ENCODE peak calls at places on chromosomes 4 and X, in ten cellular contexts. L is psoas muscle; C is spleen; U is A549; M is transverse colon; O is GM23248; E is heart left ventricle; S is mammary epithelial cell; Z is aorta; Y is CD4-positive, alpha-beta T cell. F is an unnamed sample.

GRCh38 chrX:3161686-3162085 is 120.4 kb downstream of the ARSF start:
- DNase-seq in L (no peak), C (no peak), U (no peak), M (no peak), O (peak), E (no peak), S (no peak), Z (no peak), Y (no peak), F (no peak)

GRCh38 chrX:20267924-20268701 is 1.4 kb upstream of the RPS6KA3 start:
- DNase-seq in L (peak), C (peak), U (no peak), M (peak), O (no peak), E (peak), S (no peak), Z (peak), Y (peak), F (peak)

GRCh38 chr4:39658756-39659155 is 20.1 kb upstream of the SMIM14 start:
- DNase-seq in L (no peak), C (no peak), U (no peak), M (no peak), O (peak), E (no peak), S (no peak), Z (no peak), Y (no peak), F (no peak)

GRCh38 chr4:84433603-84434232 is 65.4 kb downstream of the NKX6-1 start:
- DNase-seq in L (no peak), C (no peak), U (no peak), M (no peak), O (no peak), E (no peak), S (no peak), Z (no peak), Y (no peak), F (no peak)

GRCh38 chrX:45164021-45164621 is 36.6 kb downstream of the DIPK2B start:
- DNase-seq in L (no peak), C (no peak), U (no peak), M (no peak), O (no peak), E (peak), S (no peak), Z (no peak), Y (no peak), F (no peak)

GRCh38 chr4:151771664-151772063 is 10.9 kb upstream of the GATB start:
- DNase-seq in L (no peak), C (no peak), U (no peak), M (no peak), O (peak), E (no peak), S (no peak), Z (no peak), Y (no peak), F (no peak)

GRCh38 chrX:84717344-84717743 is 215.1 kb upstream of the HDX start:
- DNase-seq in L (no peak), C (no peak), U (no peak), M (no peak), O (no peak), E (no peak), S (no peak), Z (no peak), Y (no peak), F (no peak)

GRCh38 chrX:135977611-135978010 is 3.8 kb upstream of the MMGT1 start:
- DNase-seq in L (no peak), C (no peak), U (peak), M (no peak), O (peak), E (no peak), S (peak), Z (no peak), Y (no peak), F (no peak)

GRCh38 chrX:41110801-41111625 is 25.8 kb downstream of the USP9X start:
- DNase-seq in L (no peak), C (no peak), U (no peak), M (no peak), O (no peak), E (no peak), S (no peak), Z (no peak), Y (no peak), F (no peak)

GRCh38 chr4:2172627-2173231 is 69.2 kb downstream of the HAUS3 start:
- DNase-seq in L (no peak), C (no peak), U (no peak), M (no peak), O (no peak), E (no peak), S (no peak), Z (no peak), Y (peak), F (no peak)

GRCh38 chr4:93731448-93731847 is 97.1 kb upstream of the ATOH1 start:
- DNase-seq in L (no peak), C (no peak), U (no peak), M (no peak), O (peak), E (no peak), S (no peak), Z (no peak), Y (no peak), F (no peak)

GRCh38 chrX:9775930-9776329 is 10.3 kb upstream of the GPR143 start:
- DNase-seq in L (no peak), C (no peak), U (no peak), M (no peak), O (no peak), E (no peak), S (no peak), Z (no peak), Y (no peak), F (no peak)

GRCh38 chrX:17922303-17922702 is 61.2 kb upstream of the RAI2 start:
- DNase-seq in L (no peak), C (no peak), U (no peak), M (peak), O (no peak), E (no peak), S (no peak), Z (no peak), Y (no peak), F (no peak)

GRCh38 chr4:128288689-128289106 is 1.1 kb upstream of the PGRMC2 start:
- DNase-seq in L (no peak), C (no peak), U (no peak), M (peak), O (no peak), E (no peak), S (peak), Z (no peak), Y (peak), F (no peak)

GRCh38 chr4:337932-338758 is 531 bp downstream of the ZNF141 start:
- DNase-seq in L (peak), C (peak), U (peak), M (no peak), O (peak), E (peak), S (peak), Z (no peak), Y (peak), F (peak)

GRCh38 chrX:106014119-106014775 is 24.3 kb downstream of the SERPINA7 start:
- DNase-seq in L (no peak), C (peak), U (no peak), M (no peak), O (no peak), E (no peak), S (no peak), Z (no peak), Y (no peak), F (no peak)

GRCh38 chr4:86972997-86973396 is 38.2 kb downstream of the AFF1 start:
- DNase-seq in L (peak), C (no peak), U (no peak), M (peak), O (no peak), E (no peak), S (peak), Z (no peak), Y (no peak), F (no peak)

GRCh38 chr4:154088741-154089140 is 299.9 kb upstream of the SFRP2 start:
- DNase-seq in L (no peak), C (no peak), U (no peak), M (no peak), O (no peak), E (no peak), S (peak), Z (no peak), Y (no peak), F (no peak)

GRCh38 chrX:65596270-65596669 is 61.7 kb upstream of the LAS1L start:
- DNase-seq in L (no peak), C (no peak), U (no peak), M (peak), O (peak), E (no peak), S (peak), Z (no peak), Y (peak), F (no peak)

GRCh38 chr4:95421869-95422268 is 126.9 kb downstream of the UNC5C start:
- DNase-seq in L (no peak), C (no peak), U (no peak), M (no peak), O (no peak), E (no peak), S (no peak), Z (no peak), Y (no peak), F (no peak)

GRCh38 chrX:11241720-11242119 is 51.5 kb upstream of the AMELX start:
- DNase-seq in L (no peak), C (no peak), U (no peak), M (no peak), O (no peak), E (no peak), S (no peak), Z (no peak), Y (no peak), F (no peak)

GRCh38 chr4:179027569-179027968 is 1585.3 kb upstream of the AGA start:
- DNase-seq in L (no peak), C (no peak), U (no peak), M (no peak), O (no peak), E (no peak), S (no peak), Z (no peak), Y (no peak), F (no peak)

GRCh38 chr4:8044699-8045098 is 105.0 kb upstream of the AFAP1 start:
- DNase-seq in L (no peak), C (no peak), U (no peak), M (peak), O (no peak), E (no peak), S (no peak), Z (no peak), Y (no peak), F (no peak)

GRCh38 chrX:48595929-48596328 is 1.4 kb upstream of the WDR13 start:
- DNase-seq in L (no peak), C (no peak), U (no peak), M (no peak), O (no peak), E (no peak), S (no peak), Z (no peak), Y (no peak), F (no peak)

GRCh38 chrX:48589482-48590162 is 7.7 kb upstream of the WDR13 start:
- DNase-seq in L (no peak), C (no peak), U (no peak), M (no peak), O (no peak), E (peak), S (no peak), Z (no peak), Y (no peak), F (no peak)

GRCh38 chrX:48592971-48593370 is 4.3 kb upstream of the WDR13 start:
- DNase-seq in L (no peak), C (no peak), U (no peak), M (no peak), O (no peak), E (no peak), S (no peak), Z (no peak), Y (no peak), F (no peak)

GRCh38 chrX:48584698-48585097 is 10.4 kb downstream of the RBM3 start:
- DNase-seq in L (no peak), C (no peak), U (no peak), M (no peak), O (no peak), E (no peak), S (no peak), Z (no peak), Y (no peak), F (no peak)

GRCh38 chrX:48590203-48591103 is 6.8 kb upstream of the WDR13 start:
- DNase-seq in L (no peak), C (no peak), U (no peak), M (no peak), O (no peak), E (no peak), S (no peak), Z (no peak), Y (no peak), F (no peak)
- H3K27ac ChIP-seq in L (peak), C (peak), U (peak), M (peak), O (peak), E (peak), S (peak), Z (no peak), Y (no peak), F (no peak)

GRCh38 chr4:182752158-182752910 is 164.9 kb downstream of the DCTD start:
- DNase-seq in L (no peak), C (no peak), U (no peak), M (no peak), O (peak), E (no peak), S (peak), Z (no peak), Y (no peak), F (no peak)
- H3K27ac ChIP-seq in L (no peak), C (no peak), U (no peak), M (no peak), O (peak), E (no peak), S (peak), Z (no peak), Y (no peak), F (no peak)

GRCh38 chrX:133380882-133381619 is 34.2 kb downstream of the GPC4 start:
- DNase-seq in L (no peak), C (no peak), U (no peak), M (no peak), O (no peak), E (no peak), S (no peak), Z (no peak), Y (no peak), F (no peak)
- H3K27ac ChIP-seq in L (no peak), C (no peak), U (no peak), M (no peak), O (no peak), E (no peak), S (no peak), Z (no peak), Y (no peak), F (no peak)

GRCh38 chr4:90445380-90445779 is 318.2 kb downstream of the CCSER1 start:
- DNase-seq in L (no peak), C (no peak), U (no peak), M (no peak), O (no peak), E (no peak), S (no peak), Z (no peak), Y (no peak), F (no peak)
- H3K27ac ChIP-seq in L (no peak), C (no peak), U (no peak), M (no peak), O (no peak), E (no peak), S (no peak), Z (no peak), Y (no peak), F (no peak)

GRCh38 chr4:12674184-12674583 is 810.0 kb downstream of the RAB28 start:
- DNase-seq in L (no peak), C (no peak), U (no peak), M (no peak), O (no peak), E (no peak), S (no peak), Z (no peak), Y (no peak), F (no peak)
- H3K27ac ChIP-seq in L (no peak), C (no peak), U (no peak), M (no peak), O (no peak), E (no peak), S (no peak), Z (no peak), Y (no peak), F (no peak)

GRCh38 chrX:43961699-43962098 is 11.5 kb downstream of the NDP start:
- DNase-seq in L (no peak), C (no peak), U (no peak), M (no peak), O (no peak), E (no peak), S (no peak), Z (no peak), Y (no peak), F (no peak)
- H3K27ac ChIP-seq in L (no peak), C (no peak), U (no peak), M (no peak), O (no peak), E (no peak), S (no peak), Z (no peak), Y (no peak), F (no peak)

GRCh38 chr4:78331965-78332364 is 219.6 kb upstream of the ANXA3 start:
- DNase-seq in L (no peak), C (no peak), U (no peak), M (no peak), O (no peak), E (no peak), S (no peak), Z (no peak), Y (no peak), F (no peak)

GRCh38 chr4:78336093-78336943 is 215.3 kb upstream of the ANXA3 start:
- DNase-seq in L (no peak), C (no peak), U (no peak), M (no peak), O (peak), E (no peak), S (peak), Z (no peak), Y (no peak), F (no peak)

GRCh38 chr4:78332974-78333373 is 218.6 kb upstream of the ANXA3 start:
- DNase-seq in L (no peak), C (no peak), U (no peak), M (no peak), O (no peak), E (no peak), S (no peak), Z (no peak), Y (no peak), F (no peak)

GRCh38 chr4:78337216-78337615 is 214.4 kb upstream of the ANXA3 start:
- DNase-seq in L (no peak), C (no peak), U (no peak), M (no peak), O (peak), E (no peak), S (no peak), Z (no peak), Y (no peak), F (no peak)

DNA sequence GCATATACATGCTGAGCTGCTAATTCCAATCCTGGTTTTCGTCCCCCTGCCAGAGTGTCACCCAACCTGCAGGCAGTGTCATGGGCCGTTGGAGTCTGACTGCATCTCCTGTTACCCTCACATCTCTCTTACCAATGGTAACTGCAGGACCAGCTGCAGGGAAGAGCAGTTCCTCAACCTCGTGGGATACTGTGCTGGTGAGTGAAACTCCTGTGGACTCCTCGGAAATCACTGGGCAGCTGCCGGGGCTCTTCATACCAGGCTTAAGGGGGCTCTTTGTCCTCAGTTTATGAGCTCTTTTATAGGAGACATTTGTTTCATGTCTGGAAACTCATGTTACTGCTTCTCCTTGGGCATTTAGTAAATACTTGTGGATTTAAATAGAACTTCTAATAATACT is 213.9 kb upstream of the ANXA3 start:
- DNase-seq in L (no peak), C (no peak), U (no peak), M (no peak), O (no peak), E (no peak), S (no peak), Z (no peak), Y (no peak), F (no peak)
- H3K27ac ChIP-seq in L (no peak), C (no peak), U (no peak), M (no peak), O (no peak), E (no peak), S (no peak), Z (no peak), Y (no peak), F (no peak)

F was measured in tibial nerve.